ENCODE peak calls at places on chromosomes 3 and 15, in nine cellular contexts. One of them, this sample, is unnamed.

GRCh38 chr3:187382609-187383151 is 14.5 kb downstream of the RTP4 start:
- DNase-seq in hypothalamus: no peak
- DNase-seq in ELR: no peak
- DNase-seq in T-helper 2 cell: no peak
- DNase-seq in GM10248: no peak
- DNase-seq in lung microvascular endothelial cell: peak
- DNase-seq in C1 segment of cervical spinal cord: no peak
- DNase-seq in fibroblast of pulmonary artery: peak
- DNase-seq in stomach: no peak
- DNase-seq in this sample: no peak

GRCh38 chr15:54482251-54482650 is 504.0 kb downstream of the UNC13C start:
- DNase-seq in T-helper 2 cell: no peak
- DNase-seq in lung microvascular endothelial cell: no peak
- DNase-seq in C1 segment of cervical spinal cord: no peak
- DNase-seq in hypothalamus: no peak
- DNase-seq in ELR: no peak
- DNase-seq in stomach: no peak
- DNase-seq in GM10248: no peak
- DNase-seq in fibroblast of pulmonary artery: no peak
- DNase-seq in this sample: no peak

GRCh38 chr3:13419356-13420050 is 619 bp downstream of the NUP210 start:
- DNase-seq in hypothalamus: peak
- DNase-seq in stomach: peak
- DNase-seq in lung microvascular endothelial cell: peak
- DNase-seq in C1 segment of cervical spinal cord: no peak
- DNase-seq in ELR: no peak
- DNase-seq in T-helper 2 cell: peak
- DNase-seq in GM10248: peak
- DNase-seq in fibroblast of pulmonary artery: no peak
- DNase-seq in this sample: peak

GRCh38 chr15:89125038-89125826 is 37.0 kb downstream of the ABHD2 start:
- DNase-seq in ELR: no peak
- DNase-seq in GM10248: no peak
- DNase-seq in stomach: peak
- DNase-seq in fibroblast of pulmonary artery: no peak
- DNase-seq in C1 segment of cervical spinal cord: no peak
- DNase-seq in T-helper 2 cell: no peak
- DNase-seq in hypothalamus: no peak
- DNase-seq in lung microvascular endothelial cell: no peak
- DNase-seq in this sample: no peak

GRCh38 chr15:71548317-71548908 is 261.9 kb upstream of the NR2E3 start:
- DNase-seq in fibroblast of pulmonary artery: no peak
- DNase-seq in hypothalamus: no peak
- DNase-seq in C1 segment of cervical spinal cord: no peak
- DNase-seq in lung microvascular endothelial cell: no peak
- DNase-seq in T-helper 2 cell: no peak
- DNase-seq in stomach: no peak
- DNase-seq in ELR: no peak
- DNase-seq in GM10248: no peak
- DNase-seq in this sample: no peak

GRCh38 chr3:37590328-37591079 is 271.2 kb upstream of the CTDSPL start:
- DNase-seq in lung microvascular endothelial cell: peak
- DNase-seq in fibroblast of pulmonary artery: peak
- DNase-seq in hypothalamus: no peak
- DNase-seq in C1 segment of cervical spinal cord: no peak
- DNase-seq in T-helper 2 cell: no peak
- DNase-seq in ELR: no peak
- DNase-seq in GM10248: no peak
- DNase-seq in stomach: peak
- DNase-seq in this sample: no peak

GRCh38 chr3:127761101-127761802 is 61.1 kb downstream of the MGLL start:
- DNase-seq in lung microvascular endothelial cell: no peak
- DNase-seq in hypothalamus: no peak
- DNase-seq in C1 segment of cervical spinal cord: no peak
- DNase-seq in T-helper 2 cell: no peak
- DNase-seq in fibroblast of pulmonary artery: no peak
- DNase-seq in ELR: no peak
- DNase-seq in stomach: no peak
- DNase-seq in GM10248: peak
- DNase-seq in this sample: no peak

GRCh38 chr3:128385080-128385832 is 81.4 kb downstream of the DNAJB8 start:
- DNase-seq in T-helper 2 cell: no peak
- DNase-seq in GM10248: no peak
- DNase-seq in lung microvascular endothelial cell: no peak
- DNase-seq in hypothalamus: no peak
- DNase-seq in C1 segment of cervical spinal cord: no peak
- DNase-seq in fibroblast of pulmonary artery: peak
- DNase-seq in ELR: no peak
- DNase-seq in stomach: peak
- DNase-seq in this sample: no peak

GRCh38 chr3:88744896-88745295 is 362.5 kb upstream of the EPHA3 start:
- DNase-seq in C1 segment of cervical spinal cord: no peak
- DNase-seq in fibroblast of pulmonary artery: no peak
- DNase-seq in lung microvascular endothelial cell: no peak
- DNase-seq in hypothalamus: no peak
- DNase-seq in stomach: no peak
- DNase-seq in GM10248: no peak
- DNase-seq in T-helper 2 cell: no peak
- DNase-seq in ELR: no peak
- DNase-seq in this sample: no peak

GRCh38 chr15:83206387-83206970 is 1.1 kb downstream of the HDGFL3 start:
- DNase-seq in T-helper 2 cell: no peak
- DNase-seq in hypothalamus: no peak
- DNase-seq in lung microvascular endothelial cell: peak
- DNase-seq in fibroblast of pulmonary artery: no peak
- DNase-seq in C1 segment of cervical spinal cord: peak
- DNase-seq in ELR: peak
- DNase-seq in GM10248: no peak
- DNase-seq in stomach: no peak
- DNase-seq in this sample: peak

GRCh38 chr15:101397521-101398003 is 91.9 kb downstream of the PCSK6 start:
- DNase-seq in lung microvascular endothelial cell: no peak
- DNase-seq in stomach: no peak
- DNase-seq in ELR: no peak
- DNase-seq in GM10248: no peak
- DNase-seq in T-helper 2 cell: no peak
- DNase-seq in C1 segment of cervical spinal cord: no peak
- DNase-seq in fibroblast of pulmonary artery: no peak
- DNase-seq in hypothalamus: no peak
- DNase-seq in this sample: no peak

GRCh38 chr3:47421741-47422649 is 41.2 kb downstream of the PTPN23 start:
- DNase-seq in T-helper 2 cell: no peak
- DNase-seq in C1 segment of cervical spinal cord: no peak
- DNase-seq in ELR: peak
- DNase-seq in lung microvascular endothelial cell: peak
- DNase-seq in GM10248: no peak
- DNase-seq in stomach: peak
- DNase-seq in hypothalamus: no peak
- DNase-seq in fibroblast of pulmonary artery: peak
- DNase-seq in this sample: no peak

GRCh38 chr3:29525254-29525881 is 244.5 kb downstream of the RBMS3 start:
- DNase-seq in ELR: no peak
- DNase-seq in hypothalamus: no peak
- DNase-seq in fibroblast of pulmonary artery: peak
- DNase-seq in lung microvascular endothelial cell: peak
- DNase-seq in stomach: peak
- DNase-seq in C1 segment of cervical spinal cord: no peak
- DNase-seq in T-helper 2 cell: no peak
- DNase-seq in GM10248: no peak
- DNase-seq in this sample: no peak

GRCh38 chr15:60708684-60709083 is 229.7 kb upstream of the ICE2 start:
- DNase-seq in GM10248: no peak
- DNase-seq in T-helper 2 cell: no peak
- DNase-seq in lung microvascular endothelial cell: peak
- DNase-seq in stomach: no peak
- DNase-seq in C1 segment of cervical spinal cord: no peak
- DNase-seq in ELR: peak
- DNase-seq in hypothalamus: no peak
- DNase-seq in fibroblast of pulmonary artery: peak
- DNase-seq in this sample: no peak

GRCh38 chr3:183275418-183275817 is 22.4 kb downstream of the B3GNT5 start:
- DNase-seq in C1 segment of cervical spinal cord: no peak
- DNase-seq in lung microvascular endothelial cell: peak
- DNase-seq in fibroblast of pulmonary artery: peak
- DNase-seq in hypothalamus: no peak
- DNase-seq in T-helper 2 cell: no peak
- DNase-seq in GM10248: no peak
- DNase-seq in stomach: no peak
- DNase-seq in ELR: peak
- DNase-seq in this sample: no peak

GRCh38 chr15:61997786-61998185 is 62.5 kb downstream of the VPS13C start:
- DNase-seq in C1 segment of cervical spinal cord: no peak
- DNase-seq in stomach: no peak
- DNase-seq in fibroblast of pulmonary artery: peak
- DNase-seq in GM10248: no peak
- DNase-seq in T-helper 2 cell: no peak
- DNase-seq in hypothalamus: no peak
- DNase-seq in lung microvascular endothelial cell: no peak
- DNase-seq in ELR: no peak
- DNase-seq in this sample: no peak

GRCh38 chr3:149085828-149086231 is 503 bp downstream of the HLTF start:
- DNase-seq in T-helper 2 cell: no peak
- DNase-seq in hypothalamus: peak
- DNase-seq in fibroblast of pulmonary artery: peak
- DNase-seq in C1 segment of cervical spinal cord: peak
- DNase-seq in GM10248: peak
- DNase-seq in stomach: no peak
- DNase-seq in ELR: peak
- DNase-seq in lung microvascular endothelial cell: no peak
- DNase-seq in this sample: no peak

GRCh38 chr3:60298141-60298540 is 953.1 kb downstream of the FHIT start:
- DNase-seq in C1 segment of cervical spinal cord: no peak
- DNase-seq in ELR: no peak
- DNase-seq in GM10248: no peak
- DNase-seq in stomach: no peak
- DNase-seq in T-helper 2 cell: no peak
- DNase-seq in fibroblast of pulmonary artery: no peak
- DNase-seq in hypothalamus: no peak
- DNase-seq in lung microvascular endothelial cell: no peak
- DNase-seq in this sample: no peak

GRCh38 chr15:26773917-26774316 is 1.1 kb upstream of the GABRB3 start:
- DNase-seq in stomach: no peak
- DNase-seq in lung microvascular endothelial cell: no peak
- DNase-seq in hypothalamus: no peak
- DNase-seq in C1 segment of cervical spinal cord: no peak
- DNase-seq in ELR: no peak
- DNase-seq in T-helper 2 cell: no peak
- DNase-seq in GM10248: no peak
- DNase-seq in fibroblast of pulmonary artery: no peak
- DNase-seq in this sample: no peak

GRCh38 chr3:159796226-159796625 is 192.4 kb upstream of the IL12A start:
- DNase-seq in T-helper 2 cell: no peak
- DNase-seq in GM10248: no peak
- DNase-seq in ELR: no peak
- DNase-seq in C1 segment of cervical spinal cord: no peak
- DNase-seq in fibroblast of pulmonary artery: no peak
- DNase-seq in stomach: no peak
- DNase-seq in lung microvascular endothelial cell: no peak
- DNase-seq in hypothalamus: no peak
- DNase-seq in this sample: no peak

GRCh38 chr15:59326856-59327255 is 45.8 kb downstream of the MYO1E start:
- DNase-seq in lung microvascular endothelial cell: no peak
- DNase-seq in ELR: no peak
- DNase-seq in C1 segment of cervical spinal cord: no peak
- DNase-seq in T-helper 2 cell: no peak
- DNase-seq in GM10248: no peak
- DNase-seq in fibroblast of pulmonary artery: no peak
- DNase-seq in stomach: no peak
- DNase-seq in hypothalamus: no peak
- DNase-seq in this sample: no peak

GRCh38 chr3:103319912-103320311 is 885.1 kb downstream of the ZPLD1 start:
- DNase-seq in stomach: no peak
- DNase-seq in hypothalamus: no peak
- DNase-seq in GM10248: no peak
- DNase-seq in fibroblast of pulmonary artery: no peak
- DNase-seq in ELR: no peak
- DNase-seq in T-helper 2 cell: no peak
- DNase-seq in lung microvascular endothelial cell: no peak
- DNase-seq in C1 segment of cervical spinal cord: no peak
- DNase-seq in this sample: no peak

GRCh38 chr3:32146669-32147315 is 40.4 kb downstream of the GPD1L start:
- DNase-seq in stomach: no peak
- DNase-seq in hypothalamus: peak
- DNase-seq in GM10248: no peak
- DNase-seq in T-helper 2 cell: no peak
- DNase-seq in C1 segment of cervical spinal cord: no peak
- DNase-seq in fibroblast of pulmonary artery: no peak
- DNase-seq in ELR: no peak
- DNase-seq in lung microvascular endothelial cell: peak
- DNase-seq in this sample: no peak

GRCh38 chr3:148975696-148976095 is 15.6 kb upstream of the GYG1 start:
- DNase-seq in C1 segment of cervical spinal cord: no peak
- DNase-seq in stomach: no peak
- DNase-seq in lung microvascular endothelial cell: no peak
- DNase-seq in GM10248: no peak
- DNase-seq in fibroblast of pulmonary artery: no peak
- DNase-seq in T-helper 2 cell: no peak
- DNase-seq in ELR: no peak
- DNase-seq in hypothalamus: no peak
- DNase-seq in this sample: no peak

GRCh38 chr3:14142567-14143270 is 17.9 kb downstream of the TMEM43 start:
- DNase-seq in C1 segment of cervical spinal cord: no peak
- DNase-seq in fibroblast of pulmonary artery: no peak
- DNase-seq in GM10248: no peak
- DNase-seq in stomach: no peak
- DNase-seq in ELR: no peak
- DNase-seq in lung microvascular endothelial cell: no peak
- DNase-seq in T-helper 2 cell: peak
- DNase-seq in hypothalamus: no peak
- DNase-seq in this sample: no peak

GRCh38 chr15:60918234-60918964 is 310.7 kb downstream of the RORA start:
- DNase-seq in T-helper 2 cell: no peak
- DNase-seq in ELR: no peak
- DNase-seq in lung microvascular endothelial cell: no peak
- DNase-seq in stomach: peak
- DNase-seq in C1 segment of cervical spinal cord: no peak
- DNase-seq in hypothalamus: no peak
- DNase-seq in GM10248: no peak
- DNase-seq in fibroblast of pulmonary artery: no peak
- DNase-seq in this sample: no peak

GRCh38 chr3:173465898-173466678 is 68.5 kb downstream of the NLGN1 start:
- DNase-seq in T-helper 2 cell: no peak
- DNase-seq in GM10248: no peak
- DNase-seq in C1 segment of cervical spinal cord: no peak
- DNase-seq in lung microvascular endothelial cell: no peak
- DNase-seq in fibroblast of pulmonary artery: no peak
- DNase-seq in ELR: no peak
- DNase-seq in hypothalamus: no peak
- DNase-seq in stomach: no peak
- DNase-seq in this sample: no peak

GRCh38 chr3:187977659-187978058 is 176.3 kb upstream of the LPP start:
- DNase-seq in lung microvascular endothelial cell: no peak
- DNase-seq in stomach: no peak
- DNase-seq in T-helper 2 cell: no peak
- DNase-seq in hypothalamus: no peak
- DNase-seq in ELR: no peak
- DNase-seq in GM10248: no peak
- DNase-seq in C1 segment of cervical spinal cord: no peak
- DNase-seq in fibroblast of pulmonary artery: no peak
- DNase-seq in this sample: no peak

GRCh38 chr3:122577409-122578028 is at the start of gene PARP15:
- DNase-seq in stomach: no peak
- DNase-seq in lung microvascular endothelial cell: peak
- DNase-seq in fibroblast of pulmonary artery: no peak
- DNase-seq in C1 segment of cervical spinal cord: no peak
- DNase-seq in hypothalamus: no peak
- DNase-seq in GM10248: peak
- DNase-seq in T-helper 2 cell: no peak
- DNase-seq in ELR: peak
- DNase-seq in this sample: no peak

GRCh38 chr3:61682671-61683408 is 121.5 kb downstream of the PTPRG start:
- DNase-seq in stomach: no peak
- DNase-seq in ELR: peak
- DNase-seq in GM10248: no peak
- DNase-seq in T-helper 2 cell: no peak
- DNase-seq in C1 segment of cervical spinal cord: no peak
- DNase-seq in hypothalamus: no peak
- DNase-seq in fibroblast of pulmonary artery: no peak
- DNase-seq in lung microvascular endothelial cell: no peak
- DNase-seq in this sample: no peak

GRCh38 chr3:164155386-164155785 is 922.9 kb downstream of the SI start:
- DNase-seq in lung microvascular endothelial cell: no peak
- DNase-seq in hypothalamus: no peak
- DNase-seq in stomach: no peak
- DNase-seq in ELR: peak
- DNase-seq in fibroblast of pulmonary artery: no peak
- DNase-seq in GM10248: no peak
- DNase-seq in C1 segment of cervical spinal cord: no peak
- DNase-seq in T-helper 2 cell: no peak
- DNase-seq in this sample: no peak

This sample was measured in neural crest cell.